ENCODE peak calls at places on chromosomes 12 and 14, in six cellular contexts. I is stimulated activated CD8-positive, alpha-beta memory T cell treated with anti-CD3 and anti-CD28 coated beads, Interleukin-7, amount 100 ng/mL, for 24 hours; H is HAP-1; S is Daoy; D is ovary; X is LNCaP clone FGC. A is an unnamed sample.

GRCh38 chr14:102949801-102950451 is 27.5 kb downstream of the AMN start:
- DNase-seq in D (no peak), S (no peak), H (no peak), X (peak), I (no peak), A (peak)

GRCh38 chr12:38350342-38351181 is 34.0 kb downstream of the ALG10B start:
- DNase-seq in H (no peak), D (no peak), X (no peak), I (no peak), S (no peak), A (no peak)

GRCh38 chr12:18165889-18166288 is 75.9 kb upstream of the RERGL start:
- DNase-seq in D (no peak), S (no peak), X (no peak), I (no peak), H (no peak), A (no peak)

GRCh38 chr12:56931474-56931978 is 2.7 kb downstream of the SDR9C7 start:
- DNase-seq in X (peak), S (peak), H (peak), D (no peak), I (no peak), A (no peak)

GRCh38 chr12:108856170-108856427 is 1.3 kb downstream of the SSH1 start:
- DNase-seq in S (no peak), D (no peak), H (no peak), X (no peak), I (no peak), A (peak)

GRCh38 chr14:57833304-57833703 is 32.6 kb downstream of the SLC35F4 start:
- DNase-seq in I (no peak), D (peak), X (peak), S (peak), H (no peak), A (no peak)

GRCh38 chr12:114702462-114702861 is 18.5 kb upstream of the TBX3 start:
- DNase-seq in D (no peak), S (no peak), H (no peak), X (no peak), I (no peak), A (no peak)

GRCh38 chr12:113418213-113418879 is 3.8 kb upstream of the SDSL start:
- DNase-seq in I (no peak), S (no peak), H (no peak), X (no peak), D (no peak), A (no peak)

GRCh38 chr14:104429291-104429861 is 150.2 kb upstream of the C14orf180 start:
- DNase-seq in D (no peak), H (no peak), X (no peak), S (no peak), I (no peak), A (peak)

GRCh38 chr12:45327823-45328383 is 112.0 kb downstream of the ANO6 start:
- DNase-seq in H (no peak), I (no peak), X (no peak), D (no peak), S (peak), A (no peak)

GRCh38 chr14:21711360-21711961 is 37.8 kb upstream of the OR4E1 start:
- DNase-seq in S (peak), H (peak), I (no peak), X (no peak), D (no peak), A (no peak)

GRCh38 chr14:33842299-33842698 is 108.6 kb downstream of the EGLN3 start:
- DNase-seq in X (no peak), S (no peak), D (no peak), H (no peak), I (no peak), A (no peak)

GRCh38 chr12:50220357-50221061 is 53.3 kb upstream of the CERS5 start:
- DNase-seq in H (no peak), X (no peak), D (no peak), I (no peak), S (peak), A (no peak)

GRCh38 chr12:54360717-54361456 is 3.4 kb downstream of the GPR84 start:
- DNase-seq in X (no peak), H (peak), I (no peak), D (peak), S (peak), A (peak)

GRCh38 chr12:68370667-68371066 is 38.5 kb upstream of the MDM1 start:
- DNase-seq in I (no peak), X (no peak), S (no peak), D (no peak), H (no peak), A (no peak)

GRCh38 chr14:70045715-70046535 is 142.8 kb downstream of the SLC8A3 start:
- DNase-seq in H (peak), D (no peak), X (peak), I (no peak), S (peak), A (peak)

A was measured in right cardiac atrium.